ENCODE peak calls at places on chromosomes 5 and 9, in ten cellular contexts. One of them, this sample, is unnamed.

GRCh38 chr5:138461343-138462125 is 3.7 kb upstream of the EGR1 start:
- DNase-seq in dermis microvascular lymphatic vessel endothelial cell: peak; percentile 71
- DNase-seq in amniotic epithelial cell: peak; percentile 89
- DNase-seq in fibroblast of pulmonary artery: peak; percentile 83
- DNase-seq in foreskin fibroblast: peak; percentile 68
- DNase-seq in NCI-H82: peak; percentile 26
- DNase-seq in activated T-helper 1 cell treated with Interleukin-2 at 50 U/mL for 16 hours: no peak
- DNase-seq in stimulated activated CD8-positive, alpha-beta memory T cell treated with anti-CD3 and anti-CD28 coated beads, Interleukin-4, amount 100 ng/mL, for 4 hours: no peak
- DNase-seq in nephron progenitor cell: no peak
- DNase-seq in HuH-7: no peak
- DNase-seq in this sample: peak; percentile 43

GRCh38 chr9:129866373-129867137 is 31.3 kb downstream of the USP20 start:
- DNase-seq in nephron progenitor cell: no peak
- DNase-seq in foreskin fibroblast: peak; percentile 20
- DNase-seq in stimulated activated CD8-positive, alpha-beta memory T cell treated with anti-CD3 and anti-CD28 coated beads, Interleukin-4, amount 100 ng/mL, for 4 hours: no peak
- DNase-seq in NCI-H82: no peak
- DNase-seq in HuH-7: no peak
- DNase-seq in dermis microvascular lymphatic vessel endothelial cell: no peak
- DNase-seq in fibroblast of pulmonary artery: no peak
- DNase-seq in amniotic epithelial cell: no peak
- DNase-seq in activated T-helper 1 cell treated with Interleukin-2 at 50 U/mL for 16 hours: peak; percentile 29
- DNase-seq in this sample: no peak

GRCh38 chr9:567128-567745 is 274.3 kb upstream of the DMRT1 start:
- DNase-seq in activated T-helper 1 cell treated with Interleukin-2 at 50 U/mL for 16 hours: no peak
- DNase-seq in HuH-7: no peak
- DNase-seq in foreskin fibroblast: no peak
- DNase-seq in fibroblast of pulmonary artery: no peak
- DNase-seq in nephron progenitor cell: no peak
- DNase-seq in dermis microvascular lymphatic vessel endothelial cell: no peak
- DNase-seq in amniotic epithelial cell: no peak
- DNase-seq in stimulated activated CD8-positive, alpha-beta memory T cell treated with anti-CD3 and anti-CD28 coated beads, Interleukin-4, amount 100 ng/mL, for 4 hours: no peak
- DNase-seq in NCI-H82: no peak
- DNase-seq in this sample: no peak

GRCh38 chr9:5832093-5832542 is 799 bp downstream of the ERMP1 start:
- DNase-seq in nephron progenitor cell: no peak
- DNase-seq in fibroblast of pulmonary artery: peak; percentile 10
- DNase-seq in stimulated activated CD8-positive, alpha-beta memory T cell treated with anti-CD3 and anti-CD28 coated beads, Interleukin-4, amount 100 ng/mL, for 4 hours: no peak
- DNase-seq in dermis microvascular lymphatic vessel endothelial cell: no peak
- DNase-seq in amniotic epithelial cell: peak; percentile 37
- DNase-seq in NCI-H82: peak; percentile 29
- DNase-seq in HuH-7: no peak
- DNase-seq in activated T-helper 1 cell treated with Interleukin-2 at 50 U/mL for 16 hours: no peak
- DNase-seq in foreskin fibroblast: no peak
- DNase-seq in this sample: no peak

GRCh38 chr9:131630206-131630831 is 85.0 kb downstream of the PRRT1B start:
- DNase-seq in nephron progenitor cell: no peak
- DNase-seq in stimulated activated CD8-positive, alpha-beta memory T cell treated with anti-CD3 and anti-CD28 coated beads, Interleukin-4, amount 100 ng/mL, for 4 hours: no peak
- DNase-seq in activated T-helper 1 cell treated with Interleukin-2 at 50 U/mL for 16 hours: no peak
- DNase-seq in foreskin fibroblast: no peak
- DNase-seq in amniotic epithelial cell: no peak
- DNase-seq in HuH-7: no peak
- DNase-seq in dermis microvascular lymphatic vessel endothelial cell: no peak
- DNase-seq in fibroblast of pulmonary artery: no peak
- DNase-seq in NCI-H82: no peak
- DNase-seq in this sample: no peak

GRCh38 chr9:126836216-126836615 is 24.2 kb upstream of the ZBTB34 start:
- DNase-seq in stimulated activated CD8-positive, alpha-beta memory T cell treated with anti-CD3 and anti-CD28 coated beads, Interleukin-4, amount 100 ng/mL, for 4 hours: no peak
- DNase-seq in HuH-7: no peak
- DNase-seq in NCI-H82: no peak
- DNase-seq in foreskin fibroblast: no peak
- DNase-seq in nephron progenitor cell: no peak
- DNase-seq in amniotic epithelial cell: no peak
- DNase-seq in fibroblast of pulmonary artery: no peak
- DNase-seq in dermis microvascular lymphatic vessel endothelial cell: no peak
- DNase-seq in activated T-helper 1 cell treated with Interleukin-2 at 50 U/mL for 16 hours: no peak
- DNase-seq in this sample: no peak

GRCh38 chr9:123724211-123724831 is 205.6 kb downstream of the DENND1A start:
- DNase-seq in stimulated activated CD8-positive, alpha-beta memory T cell treated with anti-CD3 and anti-CD28 coated beads, Interleukin-4, amount 100 ng/mL, for 4 hours: no peak
- DNase-seq in NCI-H82: no peak
- DNase-seq in foreskin fibroblast: peak; percentile 17
- DNase-seq in dermis microvascular lymphatic vessel endothelial cell: peak; percentile 12
- DNase-seq in activated T-helper 1 cell treated with Interleukin-2 at 50 U/mL for 16 hours: no peak
- DNase-seq in HuH-7: no peak
- DNase-seq in nephron progenitor cell: no peak
- DNase-seq in amniotic epithelial cell: peak; percentile 55
- DNase-seq in fibroblast of pulmonary artery: peak; percentile 73
- DNase-seq in this sample: peak; percentile 35

GRCh38 chr9:81619353-81620008 is 69.9 kb downstream of the TLE1 start:
- DNase-seq in amniotic epithelial cell: peak; percentile 74
- DNase-seq in nephron progenitor cell: no peak
- DNase-seq in HuH-7: no peak
- DNase-seq in foreskin fibroblast: peak; percentile 85
- DNase-seq in fibroblast of pulmonary artery: peak; percentile 36
- DNase-seq in NCI-H82: no peak
- DNase-seq in dermis microvascular lymphatic vessel endothelial cell: no peak
- DNase-seq in activated T-helper 1 cell treated with Interleukin-2 at 50 U/mL for 16 hours: no peak
- DNase-seq in stimulated activated CD8-positive, alpha-beta memory T cell treated with anti-CD3 and anti-CD28 coated beads, Interleukin-4, amount 100 ng/mL, for 4 hours: no peak
- DNase-seq in this sample: peak; percentile 54

GRCh38 chr5:7875151-7875550 is 6.2 kb downstream of the MTRR start:
- DNase-seq in fibroblast of pulmonary artery: no peak
- DNase-seq in activated T-helper 1 cell treated with Interleukin-2 at 50 U/mL for 16 hours: no peak
- DNase-seq in dermis microvascular lymphatic vessel endothelial cell: no peak
- DNase-seq in NCI-H82: no peak
- DNase-seq in amniotic epithelial cell: no peak
- DNase-seq in nephron progenitor cell: no peak
- DNase-seq in stimulated activated CD8-positive, alpha-beta memory T cell treated with anti-CD3 and anti-CD28 coated beads, Interleukin-4, amount 100 ng/mL, for 4 hours: no peak
- DNase-seq in foreskin fibroblast: no peak
- DNase-seq in HuH-7: no peak
- DNase-seq in this sample: no peak

GRCh38 chr9:33265211-33265885 is 499 bp downstream of the CHMP5 start:
- DNase-seq in dermis microvascular lymphatic vessel endothelial cell: no peak
- DNase-seq in activated T-helper 1 cell treated with Interleukin-2 at 50 U/mL for 16 hours: no peak
- DNase-seq in nephron progenitor cell: peak; percentile 6
- DNase-seq in fibroblast of pulmonary artery: peak; percentile 3
- DNase-seq in stimulated activated CD8-positive, alpha-beta memory T cell treated with anti-CD3 and anti-CD28 coated beads, Interleukin-4, amount 100 ng/mL, for 4 hours: no peak
- DNase-seq in amniotic epithelial cell: no peak
- DNase-seq in HuH-7: no peak
- DNase-seq in foreskin fibroblast: no peak
- DNase-seq in NCI-H82: no peak
- DNase-seq in this sample: no peak

GRCh38 chr5:177357459-177358332 is at the start of gene RGS14:
- DNase-seq in amniotic epithelial cell: peak; percentile 56
- DNase-seq in fibroblast of pulmonary artery: peak; percentile 49
- DNase-seq in dermis microvascular lymphatic vessel endothelial cell: peak; percentile 80
- DNase-seq in HuH-7: no peak
- DNase-seq in foreskin fibroblast: no peak
- DNase-seq in activated T-helper 1 cell treated with Interleukin-2 at 50 U/mL for 16 hours: peak; percentile 62
- DNase-seq in nephron progenitor cell: no peak
- DNase-seq in NCI-H82: no peak
- DNase-seq in stimulated activated CD8-positive, alpha-beta memory T cell treated with anti-CD3 and anti-CD28 coated beads, Interleukin-4, amount 100 ng/mL, for 4 hours: peak; percentile 56
- DNase-seq in this sample: no peak

GRCh38 chr5:157718529-157718928 is 12.7 kb upstream of the THG1L start:
- DNase-seq in nephron progenitor cell: no peak
- DNase-seq in stimulated activated CD8-positive, alpha-beta memory T cell treated with anti-CD3 and anti-CD28 coated beads, Interleukin-4, amount 100 ng/mL, for 4 hours: no peak
- DNase-seq in fibroblast of pulmonary artery: peak; percentile 85
- DNase-seq in activated T-helper 1 cell treated with Interleukin-2 at 50 U/mL for 16 hours: no peak
- DNase-seq in HuH-7: peak; percentile 16
- DNase-seq in NCI-H82: peak; percentile 24
- DNase-seq in foreskin fibroblast: peak; percentile 32
- DNase-seq in amniotic epithelial cell: peak; percentile 65
- DNase-seq in dermis microvascular lymphatic vessel endothelial cell: peak; percentile 32
- DNase-seq in this sample: peak; percentile 60

GRCh38 chr9:76459691-76460635 is 981 bp downstream of the GCNT1 start:
- DNase-seq in foreskin fibroblast: peak; percentile 49
- DNase-seq in amniotic epithelial cell: peak; percentile 92
- DNase-seq in activated T-helper 1 cell treated with Interleukin-2 at 50 U/mL for 16 hours: no peak
- DNase-seq in nephron progenitor cell: peak; percentile 47
- DNase-seq in HuH-7: peak; percentile 64
- DNase-seq in NCI-H82: peak; percentile 54
- DNase-seq in stimulated activated CD8-positive, alpha-beta memory T cell treated with anti-CD3 and anti-CD28 coated beads, Interleukin-4, amount 100 ng/mL, for 4 hours: no peak
- DNase-seq in fibroblast of pulmonary artery: peak; percentile 64
- DNase-seq in dermis microvascular lymphatic vessel endothelial cell: no peak
- DNase-seq in this sample: no peak

GRCh38 chr9:78713746-78714405 is 417.0 kb downstream of the PSAT1 start:
- DNase-seq in stimulated activated CD8-positive, alpha-beta memory T cell treated with anti-CD3 and anti-CD28 coated beads, Interleukin-4, amount 100 ng/mL, for 4 hours: no peak
- DNase-seq in NCI-H82: peak; percentile 3
- DNase-seq in foreskin fibroblast: peak; percentile 45
- DNase-seq in dermis microvascular lymphatic vessel endothelial cell: no peak
- DNase-seq in activated T-helper 1 cell treated with Interleukin-2 at 50 U/mL for 16 hours: no peak
- DNase-seq in HuH-7: no peak
- DNase-seq in nephron progenitor cell: no peak
- DNase-seq in fibroblast of pulmonary artery: peak; percentile 17
- DNase-seq in amniotic epithelial cell: no peak
- DNase-seq in this sample: no peak

GRCh38 chr5:136522217-136522956 is 157.0 kb upstream of the TRPC7 start:
- DNase-seq in NCI-H82: peak; percentile 47
- DNase-seq in dermis microvascular lymphatic vessel endothelial cell: no peak
- DNase-seq in fibroblast of pulmonary artery: no peak
- DNase-seq in foreskin fibroblast: no peak
- DNase-seq in amniotic epithelial cell: no peak
- DNase-seq in stimulated activated CD8-positive, alpha-beta memory T cell treated with anti-CD3 and anti-CD28 coated beads, Interleukin-4, amount 100 ng/mL, for 4 hours: no peak
- DNase-seq in nephron progenitor cell: no peak
- DNase-seq in HuH-7: no peak
- DNase-seq in activated T-helper 1 cell treated with Interleukin-2 at 50 U/mL for 16 hours: no peak
- DNase-seq in this sample: no peak

GRCh38 chr9:23160952-23161469 is 665.0 kb downstream of the ELAVL2 start:
- DNase-seq in NCI-H82: no peak
- DNase-seq in stimulated activated CD8-positive, alpha-beta memory T cell treated with anti-CD3 and anti-CD28 coated beads, Interleukin-4, amount 100 ng/mL, for 4 hours: no peak
- DNase-seq in amniotic epithelial cell: no peak
- DNase-seq in foreskin fibroblast: no peak
- DNase-seq in fibroblast of pulmonary artery: no peak
- DNase-seq in dermis microvascular lymphatic vessel endothelial cell: no peak
- DNase-seq in nephron progenitor cell: no peak
- DNase-seq in HuH-7: no peak
- DNase-seq in activated T-helper 1 cell treated with Interleukin-2 at 50 U/mL for 16 hours: no peak
- DNase-seq in this sample: no peak

GRCh38 chr5:141245250-141245717 is at the start of gene PCDHB15:
- DNase-seq in foreskin fibroblast: no peak
- DNase-seq in HuH-7: peak; percentile 54
- DNase-seq in fibroblast of pulmonary artery: peak; percentile 7
- DNase-seq in dermis microvascular lymphatic vessel endothelial cell: no peak
- DNase-seq in stimulated activated CD8-positive, alpha-beta memory T cell treated with anti-CD3 and anti-CD28 coated beads, Interleukin-4, amount 100 ng/mL, for 4 hours: no peak
- DNase-seq in nephron progenitor cell: peak; percentile 51
- DNase-seq in amniotic epithelial cell: no peak
- DNase-seq in activated T-helper 1 cell treated with Interleukin-2 at 50 U/mL for 16 hours: no peak
- DNase-seq in NCI-H82: peak; percentile 56
- DNase-seq in this sample: no peak

GRCh38 chr5:139190125-139190524 is 8.0 kb downstream of the SIL1 start:
- DNase-seq in stimulated activated CD8-positive, alpha-beta memory T cell treated with anti-CD3 and anti-CD28 coated beads, Interleukin-4, amount 100 ng/mL, for 4 hours: no peak
- DNase-seq in amniotic epithelial cell: peak; percentile 97
- DNase-seq in HuH-7: no peak
- DNase-seq in dermis microvascular lymphatic vessel endothelial cell: no peak
- DNase-seq in fibroblast of pulmonary artery: peak; percentile 94
- DNase-seq in nephron progenitor cell: no peak
- DNase-seq in activated T-helper 1 cell treated with Interleukin-2 at 50 U/mL for 16 hours: no peak
- DNase-seq in NCI-H82: no peak
- DNase-seq in foreskin fibroblast: peak; percentile 70
- DNase-seq in this sample: peak; percentile 35

GRCh38 chr5:150122158-150122510 is 33.5 kb downstream of the PDGFRB start:
- DNase-seq in dermis microvascular lymphatic vessel endothelial cell: no peak
- DNase-seq in activated T-helper 1 cell treated with Interleukin-2 at 50 U/mL for 16 hours: no peak
- DNase-seq in fibroblast of pulmonary artery: no peak
- DNase-seq in stimulated activated CD8-positive, alpha-beta memory T cell treated with anti-CD3 and anti-CD28 coated beads, Interleukin-4, amount 100 ng/mL, for 4 hours: no peak
- DNase-seq in amniotic epithelial cell: peak; percentile 20
- DNase-seq in NCI-H82: no peak
- DNase-seq in nephron progenitor cell: no peak
- DNase-seq in foreskin fibroblast: no peak
- DNase-seq in HuH-7: peak; percentile 76
- DNase-seq in this sample: no peak

GRCh38 chr9:124293712-124294504 is 36.2 kb downstream of the NEK6 start:
- DNase-seq in foreskin fibroblast: no peak
- DNase-seq in NCI-H82: no peak
- DNase-seq in stimulated activated CD8-positive, alpha-beta memory T cell treated with anti-CD3 and anti-CD28 coated beads, Interleukin-4, amount 100 ng/mL, for 4 hours: no peak
- DNase-seq in HuH-7: no peak
- DNase-seq in amniotic epithelial cell: no peak
- DNase-seq in dermis microvascular lymphatic vessel endothelial cell: no peak
- DNase-seq in activated T-helper 1 cell treated with Interleukin-2 at 50 U/mL for 16 hours: no peak
- DNase-seq in fibroblast of pulmonary artery: no peak
- DNase-seq in nephron progenitor cell: no peak
- DNase-seq in this sample: no peak

GRCh38 chr9:137398561-137399468 is 24.1 kb downstream of the EXD3 start:
- DNase-seq in stimulated activated CD8-positive, alpha-beta memory T cell treated with anti-CD3 and anti-CD28 coated beads, Interleukin-4, amount 100 ng/mL, for 4 hours: no peak
- DNase-seq in nephron progenitor cell: no peak
- DNase-seq in fibroblast of pulmonary artery: no peak
- DNase-seq in activated T-helper 1 cell treated with Interleukin-2 at 50 U/mL for 16 hours: no peak
- DNase-seq in dermis microvascular lymphatic vessel endothelial cell: no peak
- DNase-seq in foreskin fibroblast: no peak
- DNase-seq in HuH-7: no peak
- DNase-seq in NCI-H82: no peak
- DNase-seq in amniotic epithelial cell: no peak
- DNase-seq in this sample: no peak

GRCh38 chr5:171673328-171673727 is 112.3 kb upstream of the SMIM23 start:
- DNase-seq in fibroblast of pulmonary artery: no peak
- DNase-seq in dermis microvascular lymphatic vessel endothelial cell: peak; percentile 37
- DNase-seq in foreskin fibroblast: no peak
- DNase-seq in activated T-helper 1 cell treated with Interleukin-2 at 50 U/mL for 16 hours: no peak
- DNase-seq in nephron progenitor cell: no peak
- DNase-seq in stimulated activated CD8-positive, alpha-beta memory T cell treated with anti-CD3 and anti-CD28 coated beads, Interleukin-4, amount 100 ng/mL, for 4 hours: no peak
- DNase-seq in NCI-H82: no peak
- DNase-seq in amniotic epithelial cell: no peak
- DNase-seq in HuH-7: no peak
- DNase-seq in this sample: no peak

GRCh38 chr5:133285583-133286021 is 233.8 kb downstream of the HSPA4 start:
- DNase-seq in fibroblast of pulmonary artery: peak; percentile 18
- DNase-seq in amniotic epithelial cell: peak; percentile 10
- DNase-seq in activated T-helper 1 cell treated with Interleukin-2 at 50 U/mL for 16 hours: no peak
- DNase-seq in HuH-7: no peak
- DNase-seq in stimulated activated CD8-positive, alpha-beta memory T cell treated with anti-CD3 and anti-CD28 coated beads, Interleukin-4, amount 100 ng/mL, for 4 hours: no peak
- DNase-seq in NCI-H82: no peak
- DNase-seq in nephron progenitor cell: no peak
- DNase-seq in dermis microvascular lymphatic vessel endothelial cell: no peak
- DNase-seq in foreskin fibroblast: peak; percentile 15
- DNase-seq in this sample: no peak

GRCh38 chr5:159416438-159416837 is 86.2 kb upstream of the IL12B start:
- DNase-seq in amniotic epithelial cell: no peak
- DNase-seq in dermis microvascular lymphatic vessel endothelial cell: no peak
- DNase-seq in activated T-helper 1 cell treated with Interleukin-2 at 50 U/mL for 16 hours: no peak
- DNase-seq in fibroblast of pulmonary artery: no peak
- DNase-seq in nephron progenitor cell: no peak
- DNase-seq in stimulated activated CD8-positive, alpha-beta memory T cell treated with anti-CD3 and anti-CD28 coated beads, Interleukin-4, amount 100 ng/mL, for 4 hours: no peak
- DNase-seq in HuH-7: no peak
- DNase-seq in NCI-H82: no peak
- DNase-seq in foreskin fibroblast: no peak
- DNase-seq in this sample: no peak

GRCh38 chr9:72974501-72974900 is 21.6 kb upstream of the ALDH1A1 start:
- DNase-seq in HuH-7: no peak
- DNase-seq in foreskin fibroblast: no peak
- DNase-seq in amniotic epithelial cell: no peak
- DNase-seq in dermis microvascular lymphatic vessel endothelial cell: no peak
- DNase-seq in NCI-H82: no peak
- DNase-seq in stimulated activated CD8-positive, alpha-beta memory T cell treated with anti-CD3 and anti-CD28 coated beads, Interleukin-4, amount 100 ng/mL, for 4 hours: no peak
- DNase-seq in nephron progenitor cell: no peak
- DNase-seq in fibroblast of pulmonary artery: no peak
- DNase-seq in activated T-helper 1 cell treated with Interleukin-2 at 50 U/mL for 16 hours: no peak
- DNase-seq in this sample: no peak

GRCh38 chr9:29882767-29883166 is 2309.5 kb upstream of the C9orf72 start:
- DNase-seq in fibroblast of pulmonary artery: no peak
- DNase-seq in foreskin fibroblast: no peak
- DNase-seq in amniotic epithelial cell: no peak
- DNase-seq in nephron progenitor cell: no peak
- DNase-seq in stimulated activated CD8-positive, alpha-beta memory T cell treated with anti-CD3 and anti-CD28 coated beads, Interleukin-4, amount 100 ng/mL, for 4 hours: no peak
- DNase-seq in dermis microvascular lymphatic vessel endothelial cell: no peak
- DNase-seq in activated T-helper 1 cell treated with Interleukin-2 at 50 U/mL for 16 hours: no peak
- DNase-seq in NCI-H82: no peak
- DNase-seq in HuH-7: no peak
- DNase-seq in this sample: no peak

GRCh38 chr9:129522351-129522750 is 98.5 kb downstream of the C9orf50 start:
- DNase-seq in nephron progenitor cell: no peak
- DNase-seq in amniotic epithelial cell: no peak
- DNase-seq in stimulated activated CD8-positive, alpha-beta memory T cell treated with anti-CD3 and anti-CD28 coated beads, Interleukin-4, amount 100 ng/mL, for 4 hours: no peak
- DNase-seq in activated T-helper 1 cell treated with Interleukin-2 at 50 U/mL for 16 hours: no peak
- DNase-seq in HuH-7: no peak
- DNase-seq in dermis microvascular lymphatic vessel endothelial cell: no peak
- DNase-seq in NCI-H82: no peak
- DNase-seq in fibroblast of pulmonary artery: no peak
- DNase-seq in foreskin fibroblast: no peak
- DNase-seq in this sample: no peak

GRCh38 chr5:149177911-149178565 is 36.7 kb downstream of the ABLIM3 start:
- DNase-seq in activated T-helper 1 cell treated with Interleukin-2 at 50 U/mL for 16 hours: no peak
- DNase-seq in NCI-H82: no peak
- DNase-seq in stimulated activated CD8-positive, alpha-beta memory T cell treated with anti-CD3 and anti-CD28 coated beads, Interleukin-4, amount 100 ng/mL, for 4 hours: no peak
- DNase-seq in fibroblast of pulmonary artery: peak; percentile 17
- DNase-seq in foreskin fibroblast: no peak
- DNase-seq in nephron progenitor cell: no peak
- DNase-seq in dermis microvascular lymphatic vessel endothelial cell: no peak
- DNase-seq in amniotic epithelial cell: peak; percentile 17
- DNase-seq in HuH-7: no peak
- DNase-seq in this sample: no peak